ENCODE peak calls at places on chromosomes 6 and 20, in four cellular contexts. C is HepG2, V is K562, X is H1. E is an unnamed sample.

GRCh38 chr6:133159269-133159795 is 81.8 kb upstream of the EYA4 start:
- DNase-seq in C (no peak), V (no peak), X (no peak), E (no peak)

GRCh38 chr6:98486052-98486451 is 348.3 kb upstream of the POU3F2 start:
- DNase-seq in C (no peak), V (no peak), X (no peak), E (no peak)

GRCh38 chr6:131807644-131808459 is at the start of gene ENPP1:
- DNase-seq in C (peak; percentile 71), V (peak; percentile 78), X (peak; percentile 83), E (peak; percentile 65)

GRCh38 chr6:25244865-25245264 is 34.3 kb upstream of the CARMIL1 start:
- DNase-seq in C (no peak), V (no peak), X (no peak), E (no peak)

GRCh38 chr6:52415917-52416628 is 4.1 kb upstream of the EFHC1 start:
- DNase-seq in C (no peak), V (no peak), X (no peak), E (no peak)

GRCh38 chr6:12017876-12018401 is 5.8 kb downstream of the HIVEP1 start:
- DNase-seq in C (no peak), V (no peak), X (no peak), E (no peak)

GRCh38 chr20:4012631-4013030 is 2.7 kb downstream of the RNF24 start:
- DNase-seq in C (no peak), V (peak; percentile 25), X (no peak), E (no peak)

GRCh38 chr20:24953621-24954133 is 4.6 kb downstream of the CST7 start:
- DNase-seq in C (no peak), V (no peak), X (peak; percentile 45), E (no peak)

GRCh38 chr6:42520786-42521607 is 42.8 kb upstream of the UBR2 start:
- DNase-seq in C (no peak), V (no peak), X (no peak), E (no peak)

GRCh38 chr6:124962617-124963415 is 579 bp downstream of the RNF217 start:
- DNase-seq in C (no peak), V (peak; percentile 43), X (peak; percentile 74), E (peak; percentile 18)

GRCh38 chr6:124964084-124964763 is 2.0 kb downstream of the RNF217 start:
- DNase-seq in C (peak; percentile 80), V (peak; percentile 20), X (no peak), E (peak; percentile 24)

GRCh38 chr6:124964764-124965105 is 2.5 kb downstream of the RNF217 start:
- DNase-seq in C (no peak), V (no peak), X (no peak), E (no peak)

GRCh38 chr6:124961784-124962611 is at the start of gene RNF217:
- DNase-seq in C (no peak), V (peak; percentile 82), X (peak; percentile 77), E (peak; percentile 68)

GRCh38 chr6:124963416-124964083 is 1.3 kb downstream of the RNF217 start:
- DNase-seq in C (no peak), V (no peak), X (no peak), E (no peak)
- TF ChIP-seq USF2 in C (no peak), V (no peak), X (no peak), E (no peak)

GRCh38 chr6:31399589-31400466 is 3.6 kb upstream of the MICA start:
- DNase-seq in C (peak; percentile 84), V (peak; percentile 83), X (peak; percentile 87), E (peak; percentile 88)

GRCh38 chr6:31403283-31403989 is at the start of gene MICA:
- DNase-seq in C (peak; percentile 91), V (peak; percentile 99), X (peak; percentile 94), E (peak; percentile 85)

GRCh38 chr6:31402324-31403282 is 792 bp upstream of the MICA start:
- DNase-seq in C (no peak), V (peak; percentile 36), X (no peak), E (no peak)

GRCh38 chr6:31400467-31401289 is 2.7 kb upstream of the MICA start:
- DNase-seq in C (peak; percentile 65), V (peak; percentile 65), X (peak; percentile 61), E (peak; percentile 44)

GRCh38 chr6:31401403-31401802 is 2.0 kb upstream of the MICA start:
- DNase-seq in C (peak; percentile 69), V (no peak), X (no peak), E (peak; percentile 71)
- TF ChIP-seq RNF2 in C (no peak), V (no peak), X (no peak), E (no peak)

GRCh38 chr20:54170026-54170471 is 3.7 kb downstream of the CYP24A1 start:
- DNase-seq in C (no peak), V (no peak), X (no peak), E (peak; percentile 63)

GRCh38 chr20:54166987-54167662 is 6.7 kb downstream of the CYP24A1 start:
- DNase-seq in C (no peak), V (no peak), X (no peak), E (peak; percentile 76)

GRCh38 chr20:54165803-54166202 is 8.0 kb downstream of the CYP24A1 start:
- DNase-seq in C (no peak), V (no peak), X (no peak), E (peak; percentile 56)

GRCh38 chr20:54168961-54169862 is 4.6 kb downstream of the CYP24A1 start:
- DNase-seq in C (peak; percentile 77), V (no peak), X (no peak), E (peak; percentile 63)

DNA sequence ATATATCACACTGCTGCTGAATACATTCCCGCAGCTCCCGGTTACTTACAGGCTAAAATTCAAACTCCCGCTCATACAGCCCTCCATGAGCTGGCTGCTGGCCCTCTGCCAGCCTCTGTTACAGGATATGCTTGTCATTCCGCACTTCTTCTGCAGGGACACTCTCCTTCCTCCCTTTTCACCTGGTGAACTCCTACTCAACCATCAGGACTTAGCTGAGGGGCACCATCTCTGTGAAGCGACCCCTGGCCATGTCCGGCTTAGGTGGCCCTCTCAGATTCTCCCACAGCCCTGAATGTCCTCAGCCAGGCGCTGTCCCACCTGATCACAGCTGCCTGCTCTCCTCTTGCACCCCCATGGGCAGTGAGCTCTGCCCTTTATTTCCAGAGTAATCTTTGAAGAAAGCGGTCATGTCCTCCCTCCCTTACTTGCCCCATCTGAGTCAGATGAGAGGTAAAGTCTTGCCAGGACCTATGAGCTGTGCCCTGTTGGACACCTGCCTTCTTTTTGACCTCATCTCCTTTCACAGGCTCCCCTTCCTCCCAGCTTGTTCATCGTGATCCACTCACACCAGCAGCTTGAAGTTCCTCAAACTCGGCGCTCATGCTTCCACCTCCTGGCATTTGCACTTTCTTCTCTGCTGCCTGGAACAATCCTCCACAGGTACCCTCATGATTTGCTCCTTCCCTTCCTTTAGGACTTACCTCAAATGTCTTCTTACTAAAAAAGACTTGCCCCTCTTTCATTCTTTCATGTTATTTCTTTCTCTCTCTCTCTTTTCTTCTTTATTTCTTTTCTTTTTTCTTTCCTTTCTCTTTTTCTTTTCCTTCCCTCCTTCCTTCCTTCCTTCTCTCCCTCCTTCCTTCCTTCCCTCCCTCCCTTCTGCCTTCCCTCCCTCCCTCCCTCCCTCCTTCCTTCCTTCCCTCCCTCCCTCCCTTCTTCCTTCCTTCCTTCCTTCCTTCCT is 5.6 kb downstream of the CYP24A1 start:
- DNase-seq in C (peak; percentile 47), V (peak; percentile 19), X (no peak), E (peak; percentile 57)
- TF ChIP-seq USF2 in C (no peak), V (no peak), X (no peak), E (no peak)

GRCh38 chr6:90458353-90459224 is 128.3 kb downstream of the MAP3K7 start:
- DNase-seq in C (no peak), V (peak; percentile 91), X (no peak), E (no peak)
- TF ChIP-seq RNF2 in C (no peak), V (peak; percentile 50), X (no peak), E (no peak)

GRCh38 chr6:46203388-46203787 is 32.6 kb upstream of the ENPP5 start:
- DNase-seq in C (no peak), V (no peak), X (no peak), E (no peak)
- TF ChIP-seq USF2 in C (no peak), V (no peak), X (no peak), E (no peak)

GRCh38 chr20:48750941-48751620 is 76.7 kb downstream of the PREX1 start:
- DNase-seq in C (no peak), V (no peak), X (peak; percentile 80), E (no peak)
- TF ChIP-seq RNF2 in C (no peak), V (no peak), X (no peak), E (no peak)

GRCh38 chr6:35259194-35259945 is at the start of gene ZNF76:
- DNase-seq in C (peak; percentile 96), V (peak; percentile 99), X (peak; percentile 100), E (peak; percentile 96)

GRCh38 chr6:35258336-35258735 is 1.2 kb upstream of the ZNF76 start:
- DNase-seq in C (no peak), V (no peak), X (no peak), E (no peak)

GRCh38 chr6:35259946-35260626 is 551 bp downstream of the ZNF76 start:
- DNase-seq in C (peak; percentile 79), V (peak; percentile 93), X (peak; percentile 91), E (peak; percentile 70)

GRCh38 chr6:35260642-35261570 is 1.4 kb downstream of the ZNF76 start:
- DNase-seq in C (no peak), V (no peak), X (no peak), E (no peak)

GRCh38 chr6:35258858-35259193 is 709 bp upstream of the ZNF76 start:
- DNase-seq in C (peak; percentile 52), V (peak; percentile 76), X (no peak), E (peak; percentile 59)
- TF ChIP-seq USF2 in C (no peak), V (no peak), X (no peak), E (no peak)

DNA sequence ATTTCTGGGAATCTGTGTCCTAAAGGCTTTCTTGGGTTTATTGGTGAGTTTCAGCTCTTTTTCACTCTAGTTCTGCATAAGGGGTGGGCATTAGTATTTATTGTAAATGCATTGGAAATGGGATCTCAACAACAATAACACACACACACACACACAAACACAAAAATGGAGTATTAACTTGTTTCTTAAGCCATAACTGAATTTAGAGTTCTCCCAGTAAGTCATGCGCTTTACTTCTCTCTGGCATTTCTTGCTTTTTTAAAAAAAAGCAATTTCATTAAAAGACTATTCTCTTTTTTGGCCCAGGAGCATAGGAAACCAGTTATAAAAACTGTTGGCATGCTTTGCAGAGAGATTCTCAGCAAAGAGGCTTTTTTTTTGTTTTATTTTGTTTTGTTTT is 128.7 kb downstream of the BCAS1 start:
- DNase-seq in C (no peak), V (no peak), X (no peak), E (no peak)
- TF ChIP-seq RNF2 in C (no peak), V (no peak), X (no peak), E (no peak)

GRCh38 chr6:106339334-106340029 is 13.9 kb upstream of the ATG5 start:
- DNase-seq in C (peak; percentile 46), V (peak; percentile 82), X (peak; percentile 72), E (peak; percentile 86)
- TF ChIP-seq USF2 in C (no peak), V (no peak), X (no peak), E (no peak)

GRCh38 chr20:61436268-61436667 is 184.2 kb downstream of the CDH4 start:
- DNase-seq in C (no peak), V (no peak), X (no peak), E (no peak)
- TF ChIP-seq RNF2 in C (no peak), V (no peak), X (no peak), E (no peak)

E was measured in A549.